ENCODE peak calls at places on chromosomes 11 and 22, in five cellular contexts. One of them, this sample, is unnamed.

GRCh38 chr11:77153276-77154185 is 25.5 kb downstream of the MYO7A start:
- DNase-seq in AG10803: no peak
- DNase-seq in endothelial cell: no peak
- DNase-seq in RWPE1: no peak
- DNase-seq in neural progenitor cell: no peak
- DNase-seq in this sample: no peak

GRCh38 chr22:27487600-27488450 is 313.7 kb downstream of the MN1 start:
- DNase-seq in AG10803: no peak
- DNase-seq in endothelial cell: no peak
- DNase-seq in RWPE1: no peak
- DNase-seq in neural progenitor cell: no peak
- DNase-seq in this sample: peak; percentile 63

GRCh38 chr22:46150615-46151423 is 493 bp downstream of the PPARA start:
- DNase-seq in AG10803: no peak
- DNase-seq in endothelial cell: peak; percentile 40
- DNase-seq in RWPE1: no peak
- DNase-seq in neural progenitor cell: peak; percentile 69
- DNase-seq in this sample: peak; percentile 13

GRCh38 chr11:115664313-115664712 is 160.1 kb upstream of the CADM1 start:
- DNase-seq in AG10803: no peak
- DNase-seq in endothelial cell: no peak
- DNase-seq in RWPE1: no peak
- DNase-seq in neural progenitor cell: no peak
- DNase-seq in this sample: no peak

GRCh38 chr11:102079625-102080024 is 30.6 kb upstream of the YAP1 start:
- DNase-seq in AG10803: no peak
- DNase-seq in endothelial cell: no peak
- DNase-seq in RWPE1: peak; percentile 45
- DNase-seq in neural progenitor cell: no peak
- DNase-seq in this sample: no peak

GRCh38 chr11:72067676-72068075 is 12.7 kb downstream of the NUMA1 start:
- DNase-seq in AG10803: no peak
- DNase-seq in endothelial cell: no peak
- DNase-seq in RWPE1: no peak
- DNase-seq in neural progenitor cell: no peak
- DNase-seq in this sample: no peak

GRCh38 chr11:121886005-121886739 is 229.8 kb downstream of the BLID start:
- DNase-seq in AG10803: peak; percentile 50
- DNase-seq in endothelial cell: no peak
- DNase-seq in RWPE1: no peak
- DNase-seq in neural progenitor cell: no peak
- DNase-seq in this sample: no peak

GRCh38 chr11:121485221-121485620 is 32.5 kb upstream of the SORL1-AS1 start:
- DNase-seq in AG10803: no peak
- DNase-seq in endothelial cell: no peak
- DNase-seq in RWPE1: no peak
- DNase-seq in neural progenitor cell: no peak
- DNase-seq in this sample: no peak

GRCh38 chr11:69442807-69443137 is 38.7 kb upstream of the LINC01488 start:
- DNase-seq in AG10803: peak; percentile 88
- DNase-seq in endothelial cell: peak; percentile 47
- DNase-seq in RWPE1: no peak
- DNase-seq in neural progenitor cell: no peak
- DNase-seq in this sample: no peak

GRCh38 chr22:29044657-29045176 is 16.9 kb downstream of the C22orf31 start:
- DNase-seq in AG10803: peak; percentile 76
- DNase-seq in endothelial cell: no peak
- DNase-seq in RWPE1: peak; percentile 6
- DNase-seq in neural progenitor cell: no peak
- DNase-seq in this sample: peak; percentile 63

GRCh38 chr11:71206186-71206585 is 46.2 kb downstream of the SHANK2 start:
- DNase-seq in AG10803: peak; percentile 8
- DNase-seq in endothelial cell: no peak
- DNase-seq in RWPE1: no peak
- DNase-seq in neural progenitor cell: peak; percentile 45
- DNase-seq in this sample: peak; percentile 46

GRCh38 chr11:128481135-128481534 is 106.2 kb downstream of the ETS1 start:
- DNase-seq in AG10803: peak; percentile 95
- DNase-seq in endothelial cell: no peak
- DNase-seq in RWPE1: no peak
- DNase-seq in neural progenitor cell: no peak
- DNase-seq in this sample: peak; percentile 88

GRCh38 chr11:36567684-36568083 is at the start of gene RAG1:
- DNase-seq in AG10803: no peak
- DNase-seq in endothelial cell: no peak
- DNase-seq in RWPE1: no peak
- DNase-seq in neural progenitor cell: no peak
- DNase-seq in this sample: no peak

GRCh38 chr11:65742353-65742752 is 21.8 kb upstream of the RNASEH2C start:
- DNase-seq in AG10803: no peak
- DNase-seq in endothelial cell: no peak
- DNase-seq in RWPE1: no peak
- DNase-seq in neural progenitor cell: no peak
- DNase-seq in this sample: no peak

GRCh38 chr11:126101241-126101929 is 38.7 kb upstream of the CDON start:
- DNase-seq in AG10803: peak; percentile 24
- DNase-seq in endothelial cell: no peak
- DNase-seq in RWPE1: no peak
- DNase-seq in neural progenitor cell: peak; percentile 65
- DNase-seq in this sample: no peak

GRCh38 chr11:109033627-109034340 is 368.9 kb downstream of the DDX10 start:
- DNase-seq in AG10803: peak; percentile 96
- DNase-seq in endothelial cell: no peak
- DNase-seq in RWPE1: no peak
- DNase-seq in neural progenitor cell: no peak
- DNase-seq in this sample: peak; percentile 97

GRCh38 chr22:49355206-49355920 is 472.3 kb downstream of the BRD1 start:
- DNase-seq in AG10803: no peak
- DNase-seq in endothelial cell: no peak
- DNase-seq in RWPE1: no peak
- DNase-seq in neural progenitor cell: no peak
- DNase-seq in this sample: no peak

GRCh38 chr11:45665206-45665932 is at the start of gene CHST1:
- DNase-seq in AG10803: no peak
- DNase-seq in endothelial cell: peak; percentile 44
- DNase-seq in RWPE1: no peak
- DNase-seq in neural progenitor cell: peak; percentile 74
- DNase-seq in this sample: peak; percentile 65

GRCh38 chr11:71305451-71306125 is 53.2 kb upstream of the SHANK2 start:
- DNase-seq in AG10803: no peak
- DNase-seq in endothelial cell: no peak
- DNase-seq in RWPE1: no peak
- DNase-seq in neural progenitor cell: no peak
- DNase-seq in this sample: no peak

DNA sequence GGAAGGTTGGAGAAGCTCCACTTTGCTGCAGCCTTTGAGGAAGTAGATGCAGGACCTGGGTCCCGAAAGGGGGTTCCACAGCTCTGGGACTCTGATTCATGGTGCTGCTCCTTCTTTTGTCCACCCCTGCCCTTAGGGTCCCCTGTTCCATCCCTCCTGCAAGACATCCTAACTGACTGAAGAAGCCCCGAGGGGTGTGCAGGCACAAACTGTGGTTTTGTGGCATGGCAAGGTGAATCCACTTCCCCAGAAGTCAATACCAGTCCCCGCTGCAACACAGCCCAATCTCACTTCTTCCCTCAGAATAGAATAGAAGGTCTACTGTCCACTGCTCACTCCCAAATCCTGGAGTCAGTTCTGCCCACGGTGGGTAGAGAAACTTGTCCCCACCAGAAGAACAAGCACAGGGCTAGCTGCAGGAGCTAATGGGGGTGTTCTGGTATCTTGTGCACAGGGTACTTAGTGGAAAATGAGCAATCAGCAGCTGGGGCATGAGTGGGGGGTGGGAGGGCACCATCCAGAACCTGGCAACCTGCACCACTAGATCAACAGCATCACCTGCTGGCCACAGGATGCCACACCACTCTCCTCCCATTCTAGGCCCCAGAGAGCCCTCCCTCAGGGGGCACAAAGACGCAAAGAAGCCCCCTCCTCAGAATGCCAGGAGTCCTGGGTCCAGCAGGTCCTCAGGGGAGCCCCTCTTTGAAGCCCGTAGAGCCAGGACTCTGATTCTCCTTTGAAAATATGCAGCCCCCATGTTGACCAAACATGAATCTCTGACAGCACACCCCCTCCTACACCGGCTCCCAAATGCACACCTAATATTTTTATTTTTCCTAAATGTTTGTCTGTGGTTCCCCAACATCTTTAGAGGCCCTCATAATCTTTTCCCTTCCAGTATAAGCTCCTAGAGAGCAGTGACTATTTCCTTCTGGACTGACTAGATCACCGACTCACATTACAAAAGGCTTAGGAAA is 14.1 kb downstream of the SPATA19 start:
- DNase-seq in AG10803: no peak
- DNase-seq in endothelial cell: no peak
- DNase-seq in RWPE1: no peak
- DNase-seq in neural progenitor cell: peak; percentile 47
- DNase-seq in this sample: no peak
- TF ChIP-seq CTCF in AG10803: no peak
- TF ChIP-seq CTCF in endothelial cell: peak; percentile 64
- TF ChIP-seq CTCF in RWPE1: no peak
- TF ChIP-seq CTCF in neural progenitor cell: peak; percentile 75
- TF ChIP-seq CTCF in this sample: no peak

GRCh38 chr22:44074286-44074984 is 50.3 kb downstream of the PARVB start:
- DNase-seq in AG10803: no peak
- DNase-seq in endothelial cell: no peak
- DNase-seq in RWPE1: no peak
- DNase-seq in neural progenitor cell: peak; percentile 30
- DNase-seq in this sample: no peak
- TF ChIP-seq CTCF in AG10803: no peak
- TF ChIP-seq CTCF in endothelial cell: no peak
- TF ChIP-seq CTCF in RWPE1: no peak
- TF ChIP-seq CTCF in neural progenitor cell: no peak
- TF ChIP-seq CTCF in this sample: no peak

DNA sequence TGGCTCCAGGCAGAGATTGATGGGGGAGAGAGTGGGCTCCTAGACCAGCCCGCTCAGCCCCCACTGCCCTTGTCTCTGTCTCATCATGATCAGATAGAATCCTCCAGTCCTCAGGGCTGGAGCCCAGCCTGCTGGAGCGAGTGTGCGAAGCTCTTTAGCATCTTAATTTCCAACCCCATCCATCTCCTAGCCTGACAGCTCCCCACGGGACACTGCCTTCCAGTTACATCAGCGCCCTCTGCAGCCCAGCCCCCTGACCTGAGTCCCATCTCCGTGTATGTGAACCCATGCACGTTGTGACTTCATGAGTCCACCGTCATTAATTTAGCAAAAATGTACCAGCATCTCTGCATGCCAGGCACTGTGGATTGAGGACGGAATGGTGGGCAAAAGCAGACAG is 2.1 kb downstream of the P2RX3 start:
- DNase-seq in AG10803: peak; percentile 20
- DNase-seq in endothelial cell: peak; percentile 50
- DNase-seq in RWPE1: no peak
- DNase-seq in neural progenitor cell: peak; percentile 65
- DNase-seq in this sample: peak; percentile 31
- TF ChIP-seq CTCF in AG10803: peak; percentile 26
- TF ChIP-seq CTCF in endothelial cell: no peak
- TF ChIP-seq CTCF in RWPE1: no peak
- TF ChIP-seq CTCF in neural progenitor cell: peak; percentile 59
- TF ChIP-seq CTCF in this sample: peak; percentile 3

GRCh38 chr11:870127-870413 is 27.4 kb downstream of the TSPAN4 start:
- DNase-seq in AG10803: no peak
- DNase-seq in endothelial cell: peak; percentile 38
- DNase-seq in RWPE1: no peak
- DNase-seq in neural progenitor cell: no peak
- DNase-seq in this sample: no peak
- TF ChIP-seq CTCF in AG10803: peak; percentile 13
- TF ChIP-seq CTCF in endothelial cell: no peak
- TF ChIP-seq CTCF in RWPE1: no peak
- TF ChIP-seq CTCF in neural progenitor cell: no peak
- TF ChIP-seq CTCF in this sample: peak; percentile 24

GRCh38 chr11:60589611-60590010 is 74.4 kb downstream of the MS4A13 start:
- DNase-seq in AG10803: no peak
- DNase-seq in endothelial cell: no peak
- DNase-seq in RWPE1: no peak
- DNase-seq in neural progenitor cell: no peak
- DNase-seq in this sample: no peak
- TF ChIP-seq CTCF in AG10803: no peak
- TF ChIP-seq CTCF in endothelial cell: peak; percentile 40
- TF ChIP-seq CTCF in RWPE1: peak; percentile 20
- TF ChIP-seq CTCF in neural progenitor cell: peak; percentile 50
- TF ChIP-seq CTCF in this sample: no peak

GRCh38 chr11:35486446-35486845 is 39.0 kb downstream of the PAMR1 start:
- DNase-seq in AG10803: no peak
- DNase-seq in endothelial cell: no peak
- DNase-seq in RWPE1: no peak
- DNase-seq in neural progenitor cell: no peak
- DNase-seq in this sample: no peak

GRCh38 chr11:35488117-35488516 is 37.3 kb downstream of the PAMR1 start:
- DNase-seq in AG10803: peak; percentile 81
- DNase-seq in endothelial cell: no peak
- DNase-seq in RWPE1: no peak
- DNase-seq in neural progenitor cell: no peak
- DNase-seq in this sample: peak; percentile 54

GRCh38 chr11:35485656-35486318 is 39.6 kb downstream of the PAMR1 start:
- DNase-seq in AG10803: peak; percentile 75
- DNase-seq in endothelial cell: peak; percentile 90
- DNase-seq in RWPE1: peak; percentile 70
- DNase-seq in neural progenitor cell: peak; percentile 88
- DNase-seq in this sample: peak; percentile 82

GRCh38 chr11:35486934-35487333 is 38.5 kb downstream of the PAMR1 start:
- DNase-seq in AG10803: no peak
- DNase-seq in endothelial cell: no peak
- DNase-seq in RWPE1: no peak
- DNase-seq in neural progenitor cell: no peak
- DNase-seq in this sample: no peak

GRCh38 chr11:35487532-35488078 is 37.8 kb downstream of the PAMR1 start:
- DNase-seq in AG10803: peak; percentile 77
- DNase-seq in endothelial cell: peak; percentile 68
- DNase-seq in RWPE1: no peak
- DNase-seq in neural progenitor cell: peak; percentile 83
- DNase-seq in this sample: peak; percentile 80
- TF ChIP-seq CTCF in AG10803: peak; percentile 71
- TF ChIP-seq CTCF in endothelial cell: peak; percentile 42
- TF ChIP-seq CTCF in RWPE1: peak; percentile 15
- TF ChIP-seq CTCF in neural progenitor cell: peak; percentile 68
- TF ChIP-seq CTCF in this sample: peak; percentile 61

GRCh38 chr11:81963018-81963417 is 770.6 kb downstream of the FAM181B start:
- DNase-seq in AG10803: no peak
- DNase-seq in endothelial cell: no peak
- DNase-seq in RWPE1: peak; percentile 1
- DNase-seq in neural progenitor cell: no peak
- DNase-seq in this sample: peak; percentile 21
- TF ChIP-seq CTCF in AG10803: peak; percentile 20
- TF ChIP-seq CTCF in endothelial cell: peak; percentile 23
- TF ChIP-seq CTCF in RWPE1: no peak
- TF ChIP-seq CTCF in neural progenitor cell: peak; percentile 49
- TF ChIP-seq CTCF in this sample: no peak

This sample was measured in cardiac fibroblast.